ENCODE peak calls at places on chromosomes 12 and 14, in nine cellular contexts. One of them, this sample, is unnamed.

GRCh38 chr14:59123975-59124374 is 64.5 kb upstream of the DAAM1 start:
- DNase-seq in putamen: no peak
- DNase-seq in tibial artery: no peak
- DNase-seq in stimulated activated CD4-positive, alpha-beta T cell treated with anti-CD3 and anti-CD28 coated beads, Interleukin-15, amount 100 ng/mL, for 1 hour: no peak
- DNase-seq in HS-5: no peak
- DNase-seq in GM10248: no peak
- DNase-seq in activated CD4-positive, alpha-beta T cell treated with anti-CD3 and anti-CD28 coated beads, Interleukin-2, amount 10 ng/mL, durations not matched to agents 7 days and 5 days: no peak
- DNase-seq in NCI-H2107: peak
- DNase-seq in T-helper 2 cell: no peak
- DNase-seq in this sample: no peak

GRCh38 chr14:96634481-96634880 is 132.3 kb downstream of the PAPOLA start:
- DNase-seq in putamen: no peak
- DNase-seq in tibial artery: no peak
- DNase-seq in stimulated activated CD4-positive, alpha-beta T cell treated with anti-CD3 and anti-CD28 coated beads, Interleukin-15, amount 100 ng/mL, for 1 hour: no peak
- DNase-seq in HS-5: no peak
- DNase-seq in GM10248: peak
- DNase-seq in activated CD4-positive, alpha-beta T cell treated with anti-CD3 and anti-CD28 coated beads, Interleukin-2, amount 10 ng/mL, durations not matched to agents 7 days and 5 days: no peak
- DNase-seq in NCI-H2107: no peak
- DNase-seq in T-helper 2 cell: no peak
- DNase-seq in this sample: no peak

GRCh38 chr12:32003654-32004053 is 44.4 kb downstream of the RESF1 start:
- DNase-seq in putamen: no peak
- DNase-seq in tibial artery: no peak
- DNase-seq in stimulated activated CD4-positive, alpha-beta T cell treated with anti-CD3 and anti-CD28 coated beads, Interleukin-15, amount 100 ng/mL, for 1 hour: no peak
- DNase-seq in HS-5: no peak
- DNase-seq in GM10248: no peak
- DNase-seq in activated CD4-positive, alpha-beta T cell treated with anti-CD3 and anti-CD28 coated beads, Interleukin-2, amount 10 ng/mL, durations not matched to agents 7 days and 5 days: no peak
- DNase-seq in NCI-H2107: no peak
- DNase-seq in T-helper 2 cell: no peak
- DNase-seq in this sample: no peak

GRCh38 chr14:68375371-68375770 is 417.5 kb downstream of the ZFP36L1 start:
- DNase-seq in putamen: no peak
- DNase-seq in tibial artery: no peak
- DNase-seq in stimulated activated CD4-positive, alpha-beta T cell treated with anti-CD3 and anti-CD28 coated beads, Interleukin-15, amount 100 ng/mL, for 1 hour: no peak
- DNase-seq in HS-5: no peak
- DNase-seq in GM10248: no peak
- DNase-seq in activated CD4-positive, alpha-beta T cell treated with anti-CD3 and anti-CD28 coated beads, Interleukin-2, amount 10 ng/mL, durations not matched to agents 7 days and 5 days: no peak
- DNase-seq in NCI-H2107: no peak
- DNase-seq in T-helper 2 cell: no peak
- DNase-seq in this sample: no peak

GRCh38 chr14:99320105-99320572 is 48.1 kb upstream of the BCL11B start:
- DNase-seq in putamen: no peak
- DNase-seq in tibial artery: no peak
- DNase-seq in stimulated activated CD4-positive, alpha-beta T cell treated with anti-CD3 and anti-CD28 coated beads, Interleukin-15, amount 100 ng/mL, for 1 hour: peak
- DNase-seq in HS-5: no peak
- DNase-seq in GM10248: peak
- DNase-seq in activated CD4-positive, alpha-beta T cell treated with anti-CD3 and anti-CD28 coated beads, Interleukin-2, amount 10 ng/mL, durations not matched to agents 7 days and 5 days: peak
- DNase-seq in NCI-H2107: peak
- DNase-seq in T-helper 2 cell: peak
- DNase-seq in this sample: peak

GRCh38 chr12:25491396-25491948 is 61.6 kb downstream of the LMNTD1 start:
- DNase-seq in putamen: no peak
- DNase-seq in tibial artery: no peak
- DNase-seq in stimulated activated CD4-positive, alpha-beta T cell treated with anti-CD3 and anti-CD28 coated beads, Interleukin-15, amount 100 ng/mL, for 1 hour: no peak
- DNase-seq in HS-5: no peak
- DNase-seq in GM10248: no peak
- DNase-seq in activated CD4-positive, alpha-beta T cell treated with anti-CD3 and anti-CD28 coated beads, Interleukin-2, amount 10 ng/mL, durations not matched to agents 7 days and 5 days: no peak
- DNase-seq in NCI-H2107: no peak
- DNase-seq in T-helper 2 cell: no peak
- DNase-seq in this sample: no peak

GRCh38 chr14:57686317-57686716 is 179.6 kb downstream of the SLC35F4 start:
- DNase-seq in putamen: no peak
- DNase-seq in tibial artery: peak
- DNase-seq in stimulated activated CD4-positive, alpha-beta T cell treated with anti-CD3 and anti-CD28 coated beads, Interleukin-15, amount 100 ng/mL, for 1 hour: no peak
- DNase-seq in HS-5: no peak
- DNase-seq in GM10248: no peak
- DNase-seq in activated CD4-positive, alpha-beta T cell treated with anti-CD3 and anti-CD28 coated beads, Interleukin-2, amount 10 ng/mL, durations not matched to agents 7 days and 5 days: no peak
- DNase-seq in NCI-H2107: no peak
- DNase-seq in T-helper 2 cell: no peak
- DNase-seq in this sample: no peak

GRCh38 chr12:53476769-53477209 is 22.5 kb downstream of the MAP3K12 start:
- DNase-seq in putamen: no peak
- DNase-seq in tibial artery: no peak
- DNase-seq in stimulated activated CD4-positive, alpha-beta T cell treated with anti-CD3 and anti-CD28 coated beads, Interleukin-15, amount 100 ng/mL, for 1 hour: no peak
- DNase-seq in HS-5: no peak
- DNase-seq in GM10248: no peak
- DNase-seq in activated CD4-positive, alpha-beta T cell treated with anti-CD3 and anti-CD28 coated beads, Interleukin-2, amount 10 ng/mL, durations not matched to agents 7 days and 5 days: no peak
- DNase-seq in NCI-H2107: no peak
- DNase-seq in T-helper 2 cell: no peak
- DNase-seq in this sample: no peak

GRCh38 chr14:65297744-65298143 is 114.8 kb upstream of the FUT8 start:
- DNase-seq in putamen: no peak
- DNase-seq in tibial artery: no peak
- DNase-seq in stimulated activated CD4-positive, alpha-beta T cell treated with anti-CD3 and anti-CD28 coated beads, Interleukin-15, amount 100 ng/mL, for 1 hour: no peak
- DNase-seq in HS-5: no peak
- DNase-seq in GM10248: no peak
- DNase-seq in activated CD4-positive, alpha-beta T cell treated with anti-CD3 and anti-CD28 coated beads, Interleukin-2, amount 10 ng/mL, durations not matched to agents 7 days and 5 days: no peak
- DNase-seq in NCI-H2107: no peak
- DNase-seq in T-helper 2 cell: no peak
- DNase-seq in this sample: no peak

GRCh38 chr12:103326190-103326589 is 169.6 kb downstream of the C12orf42 start:
- DNase-seq in putamen: no peak
- DNase-seq in tibial artery: no peak
- DNase-seq in stimulated activated CD4-positive, alpha-beta T cell treated with anti-CD3 and anti-CD28 coated beads, Interleukin-15, amount 100 ng/mL, for 1 hour: no peak
- DNase-seq in HS-5: no peak
- DNase-seq in GM10248: peak
- DNase-seq in activated CD4-positive, alpha-beta T cell treated with anti-CD3 and anti-CD28 coated beads, Interleukin-2, amount 10 ng/mL, durations not matched to agents 7 days and 5 days: no peak
- DNase-seq in NCI-H2107: no peak
- DNase-seq in T-helper 2 cell: no peak
- DNase-seq in this sample: no peak

GRCh38 chr12:49930515-49931288 is 19.8 kb upstream of the AQP2 start:
- DNase-seq in putamen: no peak
- DNase-seq in tibial artery: no peak
- DNase-seq in stimulated activated CD4-positive, alpha-beta T cell treated with anti-CD3 and anti-CD28 coated beads, Interleukin-15, amount 100 ng/mL, for 1 hour: no peak
- DNase-seq in HS-5: peak
- DNase-seq in GM10248: no peak
- DNase-seq in activated CD4-positive, alpha-beta T cell treated with anti-CD3 and anti-CD28 coated beads, Interleukin-2, amount 10 ng/mL, durations not matched to agents 7 days and 5 days: no peak
- DNase-seq in NCI-H2107: no peak
- DNase-seq in T-helper 2 cell: no peak
- DNase-seq in this sample: no peak

GRCh38 chr12:58066296-58066695 is 124.9 kb downstream of the ATP23 start:
- DNase-seq in putamen: no peak
- DNase-seq in tibial artery: no peak
- DNase-seq in stimulated activated CD4-positive, alpha-beta T cell treated with anti-CD3 and anti-CD28 coated beads, Interleukin-15, amount 100 ng/mL, for 1 hour: no peak
- DNase-seq in HS-5: no peak
- DNase-seq in GM10248: no peak
- DNase-seq in activated CD4-positive, alpha-beta T cell treated with anti-CD3 and anti-CD28 coated beads, Interleukin-2, amount 10 ng/mL, durations not matched to agents 7 days and 5 days: no peak
- DNase-seq in NCI-H2107: no peak
- DNase-seq in T-helper 2 cell: no peak
- DNase-seq in this sample: no peak

GRCh38 chr14:34539407-34540180 is at the start of gene EAPP:
- DNase-seq in putamen: peak
- DNase-seq in tibial artery: peak
- DNase-seq in stimulated activated CD4-positive, alpha-beta T cell treated with anti-CD3 and anti-CD28 coated beads, Interleukin-15, amount 100 ng/mL, for 1 hour: peak
- DNase-seq in HS-5: peak
- DNase-seq in GM10248: peak
- DNase-seq in activated CD4-positive, alpha-beta T cell treated with anti-CD3 and anti-CD28 coated beads, Interleukin-2, amount 10 ng/mL, durations not matched to agents 7 days and 5 days: peak
- DNase-seq in NCI-H2107: no peak
- DNase-seq in T-helper 2 cell: peak
- DNase-seq in this sample: peak

GRCh38 chr14:77212933-77213656 is 31.5 kb downstream of the TMEM63C start:
- DNase-seq in putamen: no peak
- DNase-seq in tibial artery: no peak
- DNase-seq in stimulated activated CD4-positive, alpha-beta T cell treated with anti-CD3 and anti-CD28 coated beads, Interleukin-15, amount 100 ng/mL, for 1 hour: no peak
- DNase-seq in HS-5: no peak
- DNase-seq in GM10248: peak
- DNase-seq in activated CD4-positive, alpha-beta T cell treated with anti-CD3 and anti-CD28 coated beads, Interleukin-2, amount 10 ng/mL, durations not matched to agents 7 days and 5 days: peak
- DNase-seq in NCI-H2107: peak
- DNase-seq in T-helper 2 cell: no peak
- DNase-seq in this sample: no peak

GRCh38 chr12:133129368-133130037 is 571 bp downstream of the ZNF891 start:
- DNase-seq in putamen: no peak
- DNase-seq in tibial artery: no peak
- DNase-seq in stimulated activated CD4-positive, alpha-beta T cell treated with anti-CD3 and anti-CD28 coated beads, Interleukin-15, amount 100 ng/mL, for 1 hour: no peak
- DNase-seq in HS-5: no peak
- DNase-seq in GM10248: no peak
- DNase-seq in activated CD4-positive, alpha-beta T cell treated with anti-CD3 and anti-CD28 coated beads, Interleukin-2, amount 10 ng/mL, durations not matched to agents 7 days and 5 days: no peak
- DNase-seq in NCI-H2107: no peak
- DNase-seq in T-helper 2 cell: no peak
- DNase-seq in this sample: no peak

GRCh38 chr12:120262852-120263724 is 2.4 kb downstream of the PXN start:
- DNase-seq in putamen: no peak
- DNase-seq in tibial artery: peak
- DNase-seq in stimulated activated CD4-positive, alpha-beta T cell treated with anti-CD3 and anti-CD28 coated beads, Interleukin-15, amount 100 ng/mL, for 1 hour: no peak
- DNase-seq in HS-5: no peak
- DNase-seq in GM10248: no peak
- DNase-seq in activated CD4-positive, alpha-beta T cell treated with anti-CD3 and anti-CD28 coated beads, Interleukin-2, amount 10 ng/mL, durations not matched to agents 7 days and 5 days: no peak
- DNase-seq in NCI-H2107: no peak
- DNase-seq in T-helper 2 cell: no peak
- DNase-seq in this sample: no peak

GRCh38 chr14:87059060-87059827 is 933.7 kb downstream of the GALC start:
- DNase-seq in putamen: no peak
- DNase-seq in tibial artery: no peak
- DNase-seq in stimulated activated CD4-positive, alpha-beta T cell treated with anti-CD3 and anti-CD28 coated beads, Interleukin-15, amount 100 ng/mL, for 1 hour: no peak
- DNase-seq in HS-5: no peak
- DNase-seq in GM10248: no peak
- DNase-seq in activated CD4-positive, alpha-beta T cell treated with anti-CD3 and anti-CD28 coated beads, Interleukin-2, amount 10 ng/mL, durations not matched to agents 7 days and 5 days: no peak
- DNase-seq in NCI-H2107: no peak
- DNase-seq in T-helper 2 cell: no peak
- DNase-seq in this sample: no peak

GRCh38 chr12:46470039-46470627 is 97.6 kb upstream of the SLC38A2 start:
- DNase-seq in putamen: no peak
- DNase-seq in tibial artery: no peak
- DNase-seq in stimulated activated CD4-positive, alpha-beta T cell treated with anti-CD3 and anti-CD28 coated beads, Interleukin-15, amount 100 ng/mL, for 1 hour: no peak
- DNase-seq in HS-5: no peak
- DNase-seq in GM10248: no peak
- DNase-seq in activated CD4-positive, alpha-beta T cell treated with anti-CD3 and anti-CD28 coated beads, Interleukin-2, amount 10 ng/mL, durations not matched to agents 7 days and 5 days: peak
- DNase-seq in NCI-H2107: no peak
- DNase-seq in T-helper 2 cell: no peak
- DNase-seq in this sample: no peak

GRCh38 chr12:79374543-79374942 is 316.2 kb downstream of the PAWR start:
- DNase-seq in putamen: no peak
- DNase-seq in tibial artery: no peak
- DNase-seq in stimulated activated CD4-positive, alpha-beta T cell treated with anti-CD3 and anti-CD28 coated beads, Interleukin-15, amount 100 ng/mL, for 1 hour: no peak
- DNase-seq in HS-5: no peak
- DNase-seq in GM10248: no peak
- DNase-seq in activated CD4-positive, alpha-beta T cell treated with anti-CD3 and anti-CD28 coated beads, Interleukin-2, amount 10 ng/mL, durations not matched to agents 7 days and 5 days: no peak
- DNase-seq in NCI-H2107: no peak
- DNase-seq in T-helper 2 cell: no peak
- DNase-seq in this sample: no peak

GRCh38 chr12:32546272-32546671 is 132.8 kb upstream of the DNM1L start:
- DNase-seq in putamen: no peak
- DNase-seq in tibial artery: no peak
- DNase-seq in stimulated activated CD4-positive, alpha-beta T cell treated with anti-CD3 and anti-CD28 coated beads, Interleukin-15, amount 100 ng/mL, for 1 hour: no peak
- DNase-seq in HS-5: no peak
- DNase-seq in GM10248: no peak
- DNase-seq in activated CD4-positive, alpha-beta T cell treated with anti-CD3 and anti-CD28 coated beads, Interleukin-2, amount 10 ng/mL, durations not matched to agents 7 days and 5 days: no peak
- DNase-seq in NCI-H2107: no peak
- DNase-seq in T-helper 2 cell: no peak
- DNase-seq in this sample: no peak

GRCh38 chr12:31578632-31579031 is 12.3 kb downstream of the DENND5B start:
- DNase-seq in putamen: peak
- DNase-seq in tibial artery: no peak
- DNase-seq in stimulated activated CD4-positive, alpha-beta T cell treated with anti-CD3 and anti-CD28 coated beads, Interleukin-15, amount 100 ng/mL, for 1 hour: no peak
- DNase-seq in HS-5: no peak
- DNase-seq in GM10248: no peak
- DNase-seq in activated CD4-positive, alpha-beta T cell treated with anti-CD3 and anti-CD28 coated beads, Interleukin-2, amount 10 ng/mL, durations not matched to agents 7 days and 5 days: no peak
- DNase-seq in NCI-H2107: no peak
- DNase-seq in T-helper 2 cell: no peak
- DNase-seq in this sample: no peak

GRCh38 chr12:112916270-112916669 is 9.5 kb downstream of the OAS1 start:
- DNase-seq in putamen: no peak
- DNase-seq in tibial artery: no peak
- DNase-seq in stimulated activated CD4-positive, alpha-beta T cell treated with anti-CD3 and anti-CD28 coated beads, Interleukin-15, amount 100 ng/mL, for 1 hour: no peak
- DNase-seq in HS-5: no peak
- DNase-seq in GM10248: no peak
- DNase-seq in activated CD4-positive, alpha-beta T cell treated with anti-CD3 and anti-CD28 coated beads, Interleukin-2, amount 10 ng/mL, durations not matched to agents 7 days and 5 days: no peak
- DNase-seq in NCI-H2107: no peak
- DNase-seq in T-helper 2 cell: no peak
- DNase-seq in this sample: no peak

GRCh38 chr14:74438351-74438915 is 12.4 kb upstream of the SYNDIG1L start:
- DNase-seq in putamen: no peak
- DNase-seq in tibial artery: no peak
- DNase-seq in stimulated activated CD4-positive, alpha-beta T cell treated with anti-CD3 and anti-CD28 coated beads, Interleukin-15, amount 100 ng/mL, for 1 hour: no peak
- DNase-seq in HS-5: no peak
- DNase-seq in GM10248: no peak
- DNase-seq in activated CD4-positive, alpha-beta T cell treated with anti-CD3 and anti-CD28 coated beads, Interleukin-2, amount 10 ng/mL, durations not matched to agents 7 days and 5 days: no peak
- DNase-seq in NCI-H2107: no peak
- DNase-seq in T-helper 2 cell: no peak
- DNase-seq in this sample: no peak

GRCh38 chr14:33693237-33693636 is 257.6 kb downstream of the EGLN3 start:
- DNase-seq in putamen: no peak
- DNase-seq in tibial artery: no peak
- DNase-seq in stimulated activated CD4-positive, alpha-beta T cell treated with anti-CD3 and anti-CD28 coated beads, Interleukin-15, amount 100 ng/mL, for 1 hour: no peak
- DNase-seq in HS-5: no peak
- DNase-seq in GM10248: no peak
- DNase-seq in activated CD4-positive, alpha-beta T cell treated with anti-CD3 and anti-CD28 coated beads, Interleukin-2, amount 10 ng/mL, durations not matched to agents 7 days and 5 days: no peak
- DNase-seq in NCI-H2107: no peak
- DNase-seq in T-helper 2 cell: no peak
- DNase-seq in this sample: no peak

GRCh38 chr12:120839503-120839902 is 64.7 kb downstream of the SPPL3 start:
- DNase-seq in putamen: no peak
- DNase-seq in tibial artery: no peak
- DNase-seq in stimulated activated CD4-positive, alpha-beta T cell treated with anti-CD3 and anti-CD28 coated beads, Interleukin-15, amount 100 ng/mL, for 1 hour: no peak
- DNase-seq in HS-5: no peak
- DNase-seq in GM10248: no peak
- DNase-seq in activated CD4-positive, alpha-beta T cell treated with anti-CD3 and anti-CD28 coated beads, Interleukin-2, amount 10 ng/mL, durations not matched to agents 7 days and 5 days: no peak
- DNase-seq in NCI-H2107: no peak
- DNase-seq in T-helper 2 cell: no peak
- DNase-seq in this sample: no peak